ENCODE peak calls at places on chromosomes 2 and 18, in five cellular contexts. F, I, E, G and T are unnamed samples.

GRCh38 chr2:38581193-38582147 is 21.3 kb downstream of the HNRNPLL start:
- DNase-seq in F (peak; percentile 87), I (peak; percentile 76), E (peak; percentile 26), G (no peak), T (no peak)

GRCh38 chr2:47554311-47554905 is 151.5 kb downstream of the MSH2 start:
- DNase-seq in F (no peak), I (no peak), E (no peak), G (no peak), T (no peak)

GRCh38 chr2:47497843-47498460 is 95.0 kb downstream of the MSH2 start:
- DNase-seq in F (no peak), I (no peak), E (no peak), G (no peak), T (no peak)

GRCh38 chr18:7165846-7166393 is 48.3 kb upstream of the LAMA1 start:
- DNase-seq in F (no peak), I (no peak), E (no peak), G (no peak), T (no peak)

GRCh38 chr2:224104668-224105386 is 65.7 kb upstream of the SERPINE2 start:
- DNase-seq in F (no peak), I (no peak), E (no peak), G (no peak), T (no peak)

GRCh38 chr2:85011098-85011497 is 40.1 kb downstream of the KCMF1 start:
- DNase-seq in F (no peak), I (no peak), E (no peak), G (no peak), T (no peak)

GRCh38 chr2:88074854-88075292 is 7.2 kb downstream of the SMYD1 start:
- DNase-seq in F (peak; percentile 80), I (no peak), E (no peak), G (no peak), T (no peak)

GRCh38 chr18:59912007-59912550 is 12.3 kb downstream of the PMAIP1 start:
- DNase-seq in F (no peak), I (no peak), E (no peak), G (no peak), T (no peak)

GRCh38 chr2:16228951-16229350 is 288.6 kb downstream of the MYCN start:
- DNase-seq in F (no peak), I (no peak), E (no peak), G (no peak), T (no peak)

GRCh38 chr2:143205106-143205764 is 76.0 kb downstream of the ARHGAP15 start:
- DNase-seq in F (peak; percentile 15), I (no peak), E (no peak), G (no peak), T (no peak)

GRCh38 chr18:9851511-9851910 is 34.3 kb upstream of the TXNDC2 start:
- DNase-seq in F (peak; percentile 40), I (no peak), E (no peak), G (no peak), T (no peak)

GRCh38 chr2:7795358-7796199 is 878.4 kb downstream of the RNF144A start:
- DNase-seq in F (no peak), I (no peak), E (no peak), G (no peak), T (no peak)

GRCh38 chr2:127225186-127225960 is 5.3 kb upstream of the CYP27C1 start:
- DNase-seq in F (peak; percentile 47), I (no peak), E (no peak), G (no peak), T (no peak)

GRCh38 chr2:33375054-33375453 is 101.4 kb upstream of the RASGRP3 start:
- DNase-seq in F (peak; percentile 49), I (no peak), E (no peak), G (no peak), T (no peak)

GRCh38 chr2:73528688-73529087 is 113.5 kb downstream of the NAT8 start:
- DNase-seq in F (no peak), I (no peak), E (no peak), G (no peak), T (no peak)
- H3K9me3 ChIP-seq in F (no peaks in the 10 kb centered on the region), I (no peaks in the 10 kb centered on the region), E (no peaks in the 10 kb centered on the region), G (peaks cover 22% of the 10 kb centered on the region), T (peaks cover 47% of the 10 kb centered on the region)

GRCh38 chr18:42568773-42569172 is 546.7 kb downstream of the RIT2 start:
- DNase-seq in F (no peak), I (no peak), E (no peak), G (no peak), T (no peak)
- H3K4me3 ChIP-seq in F (no peak overlapping the region), I (no peak overlapping the region), E (no peak overlapping the region), G (no peak overlapping the region), T (no peak overlapping the region)

GRCh38 chr18:35256947-35257346 is 16.1 kb downstream of the ZNF397 start:
- DNase-seq in F (no peak), I (no peak), E (no peak), G (no peak), T (no peak)
- H3K9me3 ChIP-seq in F (no peaks in the 10 kb centered on the region), I (no peaks in the 10 kb centered on the region), E (no peaks in the 10 kb centered on the region), G (no peaks in the 10 kb centered on the region), T (no peaks in the 10 kb centered on the region)

GRCh38 chr2:227870710-227871374 is 589 bp upstream of the DAW1 start:
- DNase-seq in F (peak; percentile 92), I (no peak), E (no peak), G (no peak), T (no peak)
- H3K4me3 ChIP-seq in F (peak overlapping the region; percentile 32), I (no peak overlapping the region), E (no peak overlapping the region), G (no peak overlapping the region), T (peak overlapping the region; percentile 65)

GRCh38 chr2:34423301-34423700 is 824.2 kb upstream of the FAM98A start:
- DNase-seq in F (no peak), I (no peak), E (no peak), G (no peak), T (no peak)

GRCh38 chr2:34419856-34420255 is 820.8 kb upstream of the FAM98A start:
- DNase-seq in F (no peak), I (no peak), E (no peak), G (no peak), T (no peak)
- H3K9me3 ChIP-seq in F (no peaks in the 10 kb centered on the region), I (no peaks in the 10 kb centered on the region), E (no peaks in the 10 kb centered on the region), G (peaks cover 9% of the 10 kb centered on the region), T (no peaks in the 10 kb centered on the region)

GRCh38 chr2:230968921-230969672 is 26.8 kb upstream of the SPATA3 start:
- DNase-seq in F (no peak), I (no peak), E (no peak), G (no peak), T (no peak)
- H3K4me3 ChIP-seq in F (no peak overlapping the region), I (no peak overlapping the region), E (no peak overlapping the region), G (no peak overlapping the region), T (no peak overlapping the region)